ENCODE peak calls at places on chromosomes 2 and 18, in eight cellular contexts. M is adrenal gland; X is NCI-H526 treated with DMSO at 0.1 percent for 48 hours; H is activated CD4-positive, alpha-beta T cell treated with anti-CD3 and anti-CD28 coated beads, Interleukin-2, amount 50 U/mL, for 4 hours; A is KBM-7; I is SK-N-DZ; N is amniotic stem cell; D is GM04503. O is an unnamed sample.

GRCh38 chr2:84879595-84880394 is 1.1 kb downstream of the TRABD2A start:
- DNase-seq in M (no peak), X (no peak), H (peak), A (no peak), I (peak), N (no peak), D (no peak), O (no peak)

GRCh38 chr2:242020196-242021004 is 150.9 kb downstream of the RTP5 start:
- DNase-seq in M (no peak), X (peak), H (no peak), A (peak), I (peak), N (no peak), D (no peak), O (no peak)

GRCh38 chr2:3868012-3868411 is 164.6 kb downstream of the DCDC2C start:
- DNase-seq in M (no peak), X (no peak), H (no peak), A (no peak), I (no peak), N (no peak), D (no peak), O (no peak)

GRCh38 chr2:84273406-84273805 is 185.7 kb downstream of the SUCLG1 start:
- DNase-seq in M (no peak), X (no peak), H (no peak), A (peak), I (no peak), N (no peak), D (no peak), O (no peak)

GRCh38 chr2:20551231-20551944 is 99.5 kb downstream of the HS1BP3 start:
- DNase-seq in M (peak), X (no peak), H (no peak), A (no peak), I (no peak), N (no peak), D (no peak), O (peak)

GRCh38 chr18:74579704-74580103 is 18.0 kb upstream of the ZNF407 start:
- DNase-seq in M (no peak), X (no peak), H (no peak), A (no peak), I (no peak), N (no peak), D (no peak), O (no peak)

GRCh38 chr18:70384181-70384790 is 95.4 kb downstream of the SOCS6 start:
- DNase-seq in M (peak), X (peak), H (no peak), A (no peak), I (no peak), N (peak), D (peak), O (peak)

GRCh38 chr2:174606336-174606735 is 8.7 kb upstream of the WIPF1 start:
- DNase-seq in M (peak), X (no peak), H (peak), A (peak), I (no peak), N (no peak), D (peak), O (peak)

GRCh38 chr2:119011162-119011909 is 69.3 kb downstream of the MARCO start:
- DNase-seq in M (peak), X (peak), H (no peak), A (peak), I (peak), N (no peak), D (no peak), O (peak)

GRCh38 chr2:172223601-172224054 is 120.9 kb upstream of the DLX2 start:
- DNase-seq in M (no peak), X (no peak), H (no peak), A (no peak), I (no peak), N (no peak), D (no peak), O (no peak)

GRCh38 chr2:117940436-117940835 is 73.4 kb downstream of the CCDC93 start:
- DNase-seq in M (no peak), X (no peak), H (no peak), A (no peak), I (no peak), N (no peak), D (no peak), O (no peak)

GRCh38 chr18:60508108-60508507 is 135.5 kb upstream of the MC4R start:
- DNase-seq in M (no peak), X (no peak), H (no peak), A (no peak), I (peak), N (no peak), D (no peak), O (no peak)